ENCODE peak calls at places on chromosomes 13 and 19, in six cellular contexts. W is H9, T is suprapubic skin, M is right atrium auricular region, I is glutamatergic neuron, D is GM23338. B is an unnamed sample.

GRCh38 chr13:93977986-93978385 is 501.5 kb downstream of the DCT start:
- DNase-seq in W (no peak), T (no peak), M (no peak), I (no peak), D (no peak), B (no peak)

GRCh38 chr13:75685239-75685697 is 49.1 kb downstream of the LMO7 start:
- DNase-seq in W (peak), T (no peak), M (no peak), I (no peak), D (peak), B (no peak)

GRCh38 chr19:30224689-30225606 is 147.2 kb upstream of the ZNF536 start:
- DNase-seq in W (no peak), T (no peak), M (no peak), I (peak), D (peak), B (no peak)

GRCh38 chr13:110271313-110271712 is 35.6 kb downstream of the COL4A1 start:
- DNase-seq in W (no peak), T (no peak), M (peak), I (no peak), D (no peak), B (no peak)

GRCh38 chr19:49999371-50000010 is 25.7 kb downstream of the VRK3 start:
- DNase-seq in W (no peak), T (no peak), M (no peak), I (no peak), D (no peak), B (no peak)

GRCh38 chr13:109734002-109734785 is 52.2 kb downstream of the IRS2 start:
- DNase-seq in W (no peak), T (no peak), M (no peak), I (no peak), D (no peak), B (no peak)

GRCh38 chr13:75507027-75508001 is 25.3 kb upstream of the TBC1D4 start:
- DNase-seq in W (no peak), T (no peak), M (no peak), I (no peak), D (no peak), B (no peak)

GRCh38 chr19:11152318-11153062 is 3.1 kb downstream of the SPC24 start:
- DNase-seq in W (no peak), T (no peak), M (peak), I (no peak), D (no peak), B (peak)

GRCh38 chr13:59531571-59532091 is 632.1 kb downstream of the DIAPH3 start:
- DNase-seq in W (peak), T (no peak), M (peak), I (no peak), D (peak), B (no peak)

GRCh38 chr19:52410276-52410675 is 12.6 kb downstream of the ZNF528 start:
- DNase-seq in W (no peak), T (no peak), M (no peak), I (no peak), D (no peak), B (no peak)

DNA sequence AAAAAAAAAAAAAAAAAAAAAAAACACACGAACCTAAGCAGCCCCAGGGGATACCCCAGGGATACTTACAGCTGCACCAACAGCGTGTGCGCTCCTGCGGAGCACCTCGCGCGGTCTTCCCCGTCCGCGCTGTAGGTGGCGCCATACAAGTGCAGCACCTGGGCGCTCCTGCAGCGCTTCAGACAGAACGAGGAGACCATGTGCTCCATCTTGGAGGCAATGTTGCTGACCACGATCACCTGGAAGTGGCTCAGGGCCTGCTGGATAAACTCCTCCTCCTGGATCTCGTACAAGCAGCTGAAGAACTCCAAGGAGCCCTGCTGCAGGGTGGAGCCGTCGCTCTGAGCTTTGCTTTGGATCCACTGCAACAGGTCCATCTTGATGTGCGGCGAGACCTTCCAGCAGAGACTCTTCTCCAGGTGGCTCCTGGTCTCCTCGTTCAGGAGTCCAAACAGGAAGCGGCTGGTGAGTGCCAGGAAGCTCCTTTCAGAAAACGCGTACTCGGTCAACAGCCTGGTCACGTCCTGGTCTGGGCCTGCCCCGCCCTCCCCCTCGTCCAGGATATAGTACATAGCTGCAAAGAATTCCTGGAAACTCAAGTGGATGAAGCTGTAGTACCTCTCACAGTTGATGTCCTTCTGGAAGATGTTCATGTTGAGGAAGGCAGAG is 14.5 kb downstream of the NLRP12 start:
- DNase-seq in W (peak), T (no peak), M (no peak), I (peak), D (peak), B (peak)
- TF ChIP-seq CTCF in W (peak), T (no peak), M (no peak), I (peak), D (peak), B (no peak)

DNA sequence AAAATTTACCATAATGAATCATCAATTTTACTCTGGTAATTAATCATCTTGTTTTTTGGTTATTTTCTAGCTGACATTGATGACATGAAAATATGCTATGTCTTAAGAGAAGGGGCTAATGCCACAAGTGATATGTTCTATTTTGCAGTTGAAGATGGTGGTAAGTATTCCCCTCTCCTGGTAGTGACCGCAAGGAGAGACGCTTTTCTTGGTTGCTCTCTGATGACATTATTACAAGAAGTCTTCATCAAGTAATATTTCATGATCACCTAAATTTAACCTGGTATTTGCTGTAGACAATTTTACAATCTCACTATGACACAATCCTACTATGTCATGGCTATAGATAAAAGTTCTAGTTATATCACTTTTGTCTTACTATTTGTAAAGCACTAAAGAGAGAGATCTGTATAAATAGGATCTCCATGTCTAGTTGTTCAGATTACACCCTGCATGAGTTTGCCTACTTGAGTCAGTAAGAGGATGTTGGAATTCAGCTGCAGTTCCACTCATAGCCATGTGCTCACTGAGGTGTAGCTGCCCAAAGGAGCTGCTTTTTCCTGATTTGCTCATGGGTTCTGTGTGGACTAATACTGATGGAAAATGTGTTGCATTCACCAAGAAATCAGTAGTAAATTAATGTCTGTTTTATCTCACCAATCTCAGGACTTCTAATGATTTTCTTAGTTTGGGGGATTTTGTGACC is 10.9 kb downstream of the FREM2 start:
- DNase-seq in W (no peak), T (no peak), M (no peak), I (no peak), D (peak), B (no peak)
- TF ChIP-seq CTCF in W (peak), T (no peak), M (no peak), I (no peak), D (no peak), B (peak)

GRCh38 chr13:73059460-73060250 is 850 bp downstream of the KLF5 start:
- DNase-seq in W (peak), T (no peak), M (no peak), I (peak), D (peak), B (peak)
- TF ChIP-seq CTCF in W (peak), T (no peak), M (peak), I (no peak), D (peak), B (no peak)

GRCh38 chr13:66581691-66582090 is 648.4 kb downstream of the PCDH9 start:
- DNase-seq in W (no peak), T (no peak), M (no peak), I (no peak), D (no peak), B (no peak)

GRCh38 chr13:66576381-66576780 is 653.8 kb downstream of the PCDH9 start:
- DNase-seq in W (no peak), T (no peak), M (no peak), I (no peak), D (no peak), B (no peak)

GRCh38 chr13:66574606-66575005 is 655.5 kb downstream of the PCDH9 start:
- DNase-seq in W (no peak), T (no peak), M (no peak), I (no peak), D (no peak), B (no peak)

GRCh38 chr13:66577358-66577757 is 652.8 kb downstream of the PCDH9 start:
- DNase-seq in W (no peak), T (no peak), M (no peak), I (no peak), D (no peak), B (no peak)

GRCh38 chr13:66578305-66578704 is 651.8 kb downstream of the PCDH9 start:
- DNase-seq in W (no peak), T (no peak), M (no peak), I (no peak), D (no peak), B (no peak)
- TF ChIP-seq CTCF in W (no peak), T (no peak), M (no peak), I (no peak), D (no peak), B (no peak)

GRCh38 chr19:14502334-14503092 is 6.6 kb upstream of the GIPC1 start:
- DNase-seq in W (no peak), T (no peak), M (no peak), I (no peak), D (no peak), B (no peak)

GRCh38 chr19:14507704-14508246 is 10.4 kb downstream of the DNAJB1 start:
- DNase-seq in W (no peak), T (no peak), M (no peak), I (no peak), D (no peak), B (no peak)

GRCh38 chr19:14503285-14503684 is 7.4 kb upstream of the GIPC1 start:
- DNase-seq in W (no peak), T (no peak), M (no peak), I (no peak), D (no peak), B (no peak)

GRCh38 chr19:14509382-14509781 is 8.8 kb downstream of the DNAJB1 start:
- DNase-seq in W (no peak), T (no peak), M (no peak), I (no peak), D (no peak), B (no peak)

GRCh38 chr19:14505488-14506239 is 9.7 kb upstream of the GIPC1 start:
- DNase-seq in W (peak), T (no peak), M (no peak), I (peak), D (peak), B (peak)
- TF ChIP-seq CTCF in W (peak), T (peak), M (peak), I (peak), D (peak), B (peak)

GRCh38 chr19:16327501-16327900 is 2.9 kb downstream of the KLF2 start:
- DNase-seq in W (no peak), T (no peak), M (no peak), I (no peak), D (no peak), B (peak)

GRCh38 chr19:16327131-16327450 is 2.5 kb downstream of the KLF2 start:
- DNase-seq in W (no peak), T (no peak), M (no peak), I (no peak), D (no peak), B (no peak)

GRCh38 chr19:16330368-16330801 is 5.8 kb downstream of the KLF2 start:
- DNase-seq in W (no peak), T (peak), M (peak), I (no peak), D (no peak), B (peak)

GRCh38 chr19:16327911-16328823 is 3.5 kb downstream of the KLF2 start:
- DNase-seq in W (no peak), T (peak), M (peak), I (no peak), D (no peak), B (peak)

GRCh38 chr19:16328824-16329482 is 4.3 kb downstream of the KLF2 start:
- DNase-seq in W (no peak), T (no peak), M (no peak), I (no peak), D (no peak), B (peak)
- TF ChIP-seq CTCF in W (no peak), T (no peak), M (peak), I (no peak), D (peak), B (no peak)

DNA sequence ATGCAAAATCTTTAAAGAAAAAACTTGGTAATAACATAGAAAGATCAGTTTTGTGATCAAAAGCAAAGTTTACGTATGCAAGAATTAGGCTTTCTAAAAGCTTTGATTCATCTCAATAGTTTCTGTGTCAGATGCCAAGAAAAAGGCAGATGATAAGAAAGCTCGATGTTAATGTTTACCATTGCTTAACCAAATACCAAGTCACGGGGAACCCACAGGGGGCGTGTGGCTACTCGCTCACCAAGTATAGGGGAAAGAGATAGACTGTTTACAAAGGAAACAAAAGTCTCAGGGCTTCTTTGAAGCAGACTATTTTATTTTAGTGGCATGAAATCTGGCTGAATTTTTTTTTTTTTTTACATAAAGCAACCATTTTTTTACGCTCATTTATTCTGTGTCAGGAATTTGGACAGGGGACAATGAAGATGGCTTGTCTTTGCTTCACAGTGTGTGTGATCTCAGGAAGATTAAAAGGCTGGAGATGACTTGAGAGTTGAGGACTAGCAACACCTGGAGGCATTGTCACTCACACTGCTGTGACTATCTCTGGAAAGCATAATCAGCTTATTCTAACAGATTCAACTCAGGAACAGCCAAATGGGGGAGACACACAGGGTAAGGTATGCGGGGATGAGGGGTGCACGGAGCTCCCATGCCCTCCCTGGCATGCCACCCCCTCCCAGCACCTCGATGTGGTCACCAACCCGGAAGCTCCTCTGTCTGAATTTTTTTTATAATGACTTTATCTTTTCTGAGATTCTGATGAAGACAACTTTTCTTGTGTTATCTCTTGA is 24.9 kb downstream of the RCBTB1 start:
- DNase-seq in W (no peak), T (no peak), M (no peak), I (no peak), D (peak), B (peak)
- TF ChIP-seq CTCF in W (peak), T (no peak), M (peak), I (no peak), D (peak), B (no peak)

GRCh38 chr13:45928843-45929242 is 77.3 kb upstream of the SIAH3 start:
- DNase-seq in W (no peak), T (no peak), M (no peak), I (no peak), D (no peak), B (no peak)
- TF ChIP-seq CTCF in W (no peak), T (no peak), M (no peak), I (no peak), D (no peak), B (no peak)

B was measured in upper lobe of left lung.